ENCODE peak calls at places on chromosome 17, in six cellular contexts. A is HCT116, I is lung, G is HL-60, E is endothelial cell of umbilical vein, Q is sigmoid colon. S is an unnamed sample.

GRCh38 chr17:5473906-5474305 is 5.1 kb upstream of the DHX33 start:
- DNase-seq in A (no peak), I (no peak), G (no peak), E (no peak), Q (no peak), S (no peak)

GRCh38 chr17:42642377-42642776 is 16.7 kb upstream of the TUBG2 start:
- DNase-seq in A (no peak), I (no peak), G (no peak), E (no peak), Q (no peak), S (no peak)

GRCh38 chr17:62781356-62781755 is 26.8 kb downstream of the MARCHF10 start:
- DNase-seq in A (no peak), I (peak; percentile 39), G (peak; percentile 58), E (no peak), Q (no peak), S (no peak)

GRCh38 chr17:82239926-82240505 is 11.2 kb downstream of the SLC16A3 start:
- DNase-seq in A (no peak), I (no peak), G (peak; percentile 49), E (no peak), Q (peak; percentile 66), S (peak; percentile 22)

GRCh38 chr17:42980766-42981397 is 517 bp downstream of the RUNDC1 start:
- DNase-seq in A (peak; percentile 31), I (peak; percentile 48), G (peak; percentile 64), E (peak; percentile 47), Q (peak; percentile 75), S (peak; percentile 83)

GRCh38 chr17:79833744-79834574 is 5.3 kb downstream of the CBX4 start:
- DNase-seq in A (no peak), I (no peak), G (no peak), E (no peak), Q (no peak), S (no peak)

GRCh38 chr17:63434951-63435571 is 11.0 kb downstream of the CYB561 start:
- DNase-seq in A (peak; percentile 37), I (peak; percentile 89), G (peak; percentile 18), E (peak; percentile 39), Q (peak; percentile 81), S (no peak)

GRCh38 chr17:4986951-4987766 is at the start of gene CAMTA2:
- DNase-seq in A (peak; percentile 52), I (peak; percentile 92), G (peak; percentile 73), E (peak; percentile 83), Q (peak; percentile 95), S (peak; percentile 87)

GRCh38 chr17:40498281-40499084 is 2.9 kb downstream of the TNS4 start:
- DNase-seq in A (no peak), I (no peak), G (no peak), E (no peak), Q (no peak), S (no peak)

GRCh38 chr17:7023576-7024401 is 939 bp downstream of the BCL6B start:
- DNase-seq in A (peak; percentile 86), I (peak; percentile 97), G (peak; percentile 37), E (peak; percentile 100), Q (peak; percentile 94), S (peak; percentile 96)

GRCh38 chr17:19018600-19018950 is 14.0 kb upstream of the FAM83G start:
- DNase-seq in A (no peak), I (no peak), G (no peak), E (no peak), Q (no peak), S (peak; percentile 35)

GRCh38 chr17:34569591-34569990 is 9.8 kb upstream of the TMEM132E start:
- DNase-seq in A (no peak), I (no peak), G (no peak), E (no peak), Q (no peak), S (no peak)
- H3K27me3 ChIP-seq in A (peaks cover 66% of the 10 kb centered on the region), I (no peaks in the 10 kb centered on the region), G (no peaks in the 10 kb centered on the region), E (peaks cover 1% of the 10 kb centered on the region), Q (peaks cover 7% of the 10 kb centered on the region), S (peaks cover 2% of the 10 kb centered on the region)

GRCh38 chr17:50697663-50698272 is 9.9 kb downstream of the ANKRD40 start:
- DNase-seq in A (no peak), I (no peak), G (no peak), E (no peak), Q (no peak), S (no peak)
- TF ChIP-seq CTCF in A (peak; percentile 56), I (no peak), G (no peak), E (no peak), Q (no peak), S (no peak)

GRCh38 chr17:37740861-37741260 is 4.0 kb downstream of the HNF1B start:
- DNase-seq in A (no peak), I (no peak), G (no peak), E (peak; percentile 11), Q (no peak), S (no peak)
- H3K27me3 ChIP-seq in A (no peaks in the 10 kb centered on the region), I (no peaks in the 10 kb centered on the region), G (peaks cover 81% of the 10 kb centered on the region), E (peaks cover 64% of the 10 kb centered on the region), Q (peaks cover 96% of the 10 kb centered on the region), S (peaks cover 2% of the 10 kb centered on the region)

GRCh38 chr17:75301031-75301430 is 11.8 kb upstream of the SLC25A19 start:
- DNase-seq in A (no peak), I (no peak), G (no peak), E (no peak), Q (no peak), S (no peak)

GRCh38 chr17:75300280-75300679 is 11.0 kb upstream of the SLC25A19 start:
- DNase-seq in A (no peak), I (no peak), G (no peak), E (no peak), Q (no peak), S (no peak)

DNA sequence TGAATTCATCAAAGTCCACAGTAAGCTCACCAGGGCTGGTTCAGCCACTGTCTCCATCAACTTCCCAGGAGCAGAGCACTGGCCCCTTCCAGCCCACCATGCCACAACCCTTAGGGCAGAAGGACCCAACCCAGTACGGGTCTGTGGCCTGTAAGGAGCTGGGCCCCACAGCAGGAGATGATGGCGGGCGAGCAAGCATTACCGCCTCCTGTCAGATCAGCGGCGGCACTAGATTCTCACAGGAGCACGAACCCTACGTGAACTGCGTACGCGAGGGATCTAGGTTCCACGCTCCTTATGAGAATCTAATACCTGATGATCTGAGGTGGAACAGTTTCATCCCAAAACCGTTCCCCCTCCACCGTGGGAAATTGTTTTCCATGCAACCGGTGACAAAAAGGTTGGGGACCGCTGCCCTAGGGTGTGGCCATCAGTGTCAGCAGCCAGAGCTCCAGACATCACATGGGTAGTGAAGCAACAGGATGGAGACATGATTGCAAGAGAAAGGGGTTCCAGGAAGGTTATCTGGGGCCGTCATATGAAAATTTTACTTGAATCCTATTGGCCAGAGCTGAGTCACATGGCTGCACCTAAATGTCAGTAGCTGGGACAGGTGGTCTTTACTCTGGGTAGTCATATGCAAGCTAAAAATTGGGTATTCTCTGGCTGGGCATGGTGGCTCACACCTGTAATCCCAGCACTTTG is 12.4 kb upstream of the SLC25A19 start:
- DNase-seq in A (no peak), I (no peak), G (peak; percentile 58), E (no peak), Q (no peak), S (no peak)
- TF ChIP-seq CTCF in A (no peak), I (no peak), G (no peak), E (no peak), Q (no peak), S (no peak)

DNA sequence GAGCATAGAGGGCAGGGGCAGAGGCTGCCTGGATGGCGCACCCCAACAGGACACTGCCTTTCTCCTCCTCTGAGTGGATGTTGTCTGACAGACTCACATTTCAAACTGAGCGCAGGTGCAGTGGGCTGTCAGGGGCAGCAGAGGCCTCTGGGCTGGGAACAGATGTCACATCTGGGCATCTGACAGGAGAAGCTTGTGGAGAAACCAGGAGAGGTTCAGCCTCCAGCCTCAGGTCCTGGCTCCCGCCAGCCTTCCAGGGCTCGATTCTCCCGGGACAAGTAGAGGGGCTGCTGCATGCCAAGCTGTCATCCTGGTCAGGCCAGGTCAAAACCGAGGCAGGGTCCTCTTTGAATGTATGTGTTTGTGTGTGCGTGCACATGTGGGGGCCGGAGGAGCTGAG is 67.7 kb upstream of the SDK2 start:
- DNase-seq in A (no peak), I (no peak), G (no peak), E (no peak), Q (peak; percentile 50), S (no peak)
- H3K27me3 ChIP-seq in A (peaks cover 61% of the 10 kb centered on the region), I (no peaks in the 10 kb centered on the region), G (no peaks in the 10 kb centered on the region), E (no peaks in the 10 kb centered on the region), Q (peaks cover 25% of the 10 kb centered on the region), S (peaks cover 2% of the 10 kb centered on the region)

DNA sequence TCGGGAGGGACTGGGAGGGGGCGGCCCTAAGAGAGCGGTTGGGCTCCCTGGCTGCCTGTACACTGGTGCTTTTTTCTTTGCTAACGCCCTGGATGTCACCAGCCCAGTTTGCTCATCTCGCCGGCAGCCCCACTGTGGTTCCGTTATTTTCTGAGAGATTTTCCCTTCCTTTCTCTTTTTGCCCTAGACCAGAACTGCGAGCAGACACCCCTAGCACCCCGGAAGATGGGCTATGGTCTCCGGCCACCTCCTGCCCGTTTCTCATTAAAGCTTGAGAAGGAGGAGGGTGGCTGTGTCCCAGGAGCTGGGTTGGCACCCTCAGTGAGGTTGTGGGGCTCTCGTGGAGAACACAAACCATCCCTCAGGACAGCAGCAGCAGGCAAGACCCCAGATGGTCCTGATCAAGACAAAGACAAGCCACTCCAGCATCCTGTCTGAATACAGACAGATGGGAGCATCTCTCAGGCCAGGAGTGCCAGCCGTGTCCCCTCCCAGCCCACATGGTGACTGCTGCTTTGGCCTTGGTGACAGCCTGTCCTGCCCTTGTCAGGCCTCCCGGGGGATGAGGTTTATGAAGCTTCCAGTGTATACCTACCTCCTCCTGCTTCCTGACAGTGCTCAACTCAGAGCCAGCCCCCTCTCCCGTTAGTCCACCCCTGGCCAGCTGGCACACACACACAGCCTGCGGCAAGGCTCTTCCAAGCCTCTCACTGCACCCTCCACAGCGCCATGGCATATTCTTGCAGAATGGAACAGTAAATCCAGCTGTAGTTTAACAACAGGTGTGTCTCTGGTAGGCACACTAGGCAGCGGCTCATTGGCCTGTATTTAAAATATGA is 77.2 kb downstream of the KCNJ12 start:
- DNase-seq in A (no peak), I (no peak), G (no peak), E (no peak), Q (no peak), S (no peak)
- TF ChIP-seq CTCF in A (no peak), I (no peak), G (no peak), E (no peak), Q (no peak), S (no peak)

S was measured in GM06990.